ENCODE peak calls at places on chromosomes 11 and 22, in eight cellular contexts. One of them, this sample, is unnamed.

GRCh38 chr22:34866501-34867171 is 199.3 kb upstream of the ISX start:
- DNase-seq in mesendoderm: no peak
- DNase-seq in GM03348: no peak
- DNase-seq in activated naive CD4-positive, alpha-beta T cell: no peak
- DNase-seq in stimulated activated naive CD8-positive, alpha-beta T cell treated with anti-CD3 and anti-CD28 coated beads, Interleukin-15, Interleukin-2, amounts not matched to agents 100 U/mL and 50 U/mL, for 24 hours: no peak
- DNase-seq in T-cell: no peak
- DNase-seq in left ventricle myocardium inferior: no peak
- DNase-seq in activated CD4-positive, alpha-beta T cell treated with anti-CD3 and anti-CD28 coated beads, Interleukin-2, amount 10 ng/mL, durations not matched to agents 7 days and 5 days: no peak
- DNase-seq in this sample: no peak

GRCh38 chr11:15027011-15027410 is 46.4 kb upstream of the CALCB start:
- DNase-seq in mesendoderm: no peak
- DNase-seq in GM03348: no peak
- DNase-seq in activated naive CD4-positive, alpha-beta T cell: no peak
- DNase-seq in stimulated activated naive CD8-positive, alpha-beta T cell treated with anti-CD3 and anti-CD28 coated beads, Interleukin-15, Interleukin-2, amounts not matched to agents 100 U/mL and 50 U/mL, for 24 hours: no peak
- DNase-seq in T-cell: no peak
- DNase-seq in left ventricle myocardium inferior: no peak
- DNase-seq in activated CD4-positive, alpha-beta T cell treated with anti-CD3 and anti-CD28 coated beads, Interleukin-2, amount 10 ng/mL, durations not matched to agents 7 days and 5 days: no peak
- DNase-seq in this sample: no peak

GRCh38 chr11:63534895-63535461 is 1.6 kb upstream of the PLAAT4 start:
- DNase-seq in mesendoderm: no peak
- DNase-seq in GM03348: no peak
- DNase-seq in activated naive CD4-positive, alpha-beta T cell: no peak
- DNase-seq in stimulated activated naive CD8-positive, alpha-beta T cell treated with anti-CD3 and anti-CD28 coated beads, Interleukin-15, Interleukin-2, amounts not matched to agents 100 U/mL and 50 U/mL, for 24 hours: no peak
- DNase-seq in T-cell: no peak
- DNase-seq in left ventricle myocardium inferior: no peak
- DNase-seq in activated CD4-positive, alpha-beta T cell treated with anti-CD3 and anti-CD28 coated beads, Interleukin-2, amount 10 ng/mL, durations not matched to agents 7 days and 5 days: peak
- DNase-seq in this sample: no peak

GRCh38 chr22:28917747-28918543 is 34.6 kb downstream of the ZNRF3 start:
- DNase-seq in mesendoderm: peak
- DNase-seq in GM03348: no peak
- DNase-seq in activated naive CD4-positive, alpha-beta T cell: no peak
- DNase-seq in stimulated activated naive CD8-positive, alpha-beta T cell treated with anti-CD3 and anti-CD28 coated beads, Interleukin-15, Interleukin-2, amounts not matched to agents 100 U/mL and 50 U/mL, for 24 hours: no peak
- DNase-seq in T-cell: no peak
- DNase-seq in left ventricle myocardium inferior: peak
- DNase-seq in activated CD4-positive, alpha-beta T cell treated with anti-CD3 and anti-CD28 coated beads, Interleukin-2, amount 10 ng/mL, durations not matched to agents 7 days and 5 days: no peak
- DNase-seq in this sample: no peak

GRCh38 chr11:44915621-44916020 is 35.1 kb downstream of the TP53I11 start:
- DNase-seq in mesendoderm: no peak
- DNase-seq in GM03348: no peak
- DNase-seq in activated naive CD4-positive, alpha-beta T cell: no peak
- DNase-seq in stimulated activated naive CD8-positive, alpha-beta T cell treated with anti-CD3 and anti-CD28 coated beads, Interleukin-15, Interleukin-2, amounts not matched to agents 100 U/mL and 50 U/mL, for 24 hours: no peak
- DNase-seq in T-cell: no peak
- DNase-seq in left ventricle myocardium inferior: no peak
- DNase-seq in activated CD4-positive, alpha-beta T cell treated with anti-CD3 and anti-CD28 coated beads, Interleukin-2, amount 10 ng/mL, durations not matched to agents 7 days and 5 days: no peak
- DNase-seq in this sample: no peak

GRCh38 chr11:129146196-129146595 is 45.9 kb downstream of the ARHGAP32 start:
- DNase-seq in mesendoderm: no peak
- DNase-seq in GM03348: no peak
- DNase-seq in activated naive CD4-positive, alpha-beta T cell: no peak
- DNase-seq in stimulated activated naive CD8-positive, alpha-beta T cell treated with anti-CD3 and anti-CD28 coated beads, Interleukin-15, Interleukin-2, amounts not matched to agents 100 U/mL and 50 U/mL, for 24 hours: no peak
- DNase-seq in T-cell: no peak
- DNase-seq in left ventricle myocardium inferior: no peak
- DNase-seq in activated CD4-positive, alpha-beta T cell treated with anti-CD3 and anti-CD28 coated beads, Interleukin-2, amount 10 ng/mL, durations not matched to agents 7 days and 5 days: no peak
- DNase-seq in this sample: no peak

GRCh38 chr11:2293396-2294339 is 8.1 kb downstream of the C11orf21 start:
- DNase-seq in mesendoderm: no peak
- DNase-seq in GM03348: no peak
- DNase-seq in activated naive CD4-positive, alpha-beta T cell: no peak
- DNase-seq in stimulated activated naive CD8-positive, alpha-beta T cell treated with anti-CD3 and anti-CD28 coated beads, Interleukin-15, Interleukin-2, amounts not matched to agents 100 U/mL and 50 U/mL, for 24 hours: no peak
- DNase-seq in T-cell: no peak
- DNase-seq in left ventricle myocardium inferior: no peak
- DNase-seq in activated CD4-positive, alpha-beta T cell treated with anti-CD3 and anti-CD28 coated beads, Interleukin-2, amount 10 ng/mL, durations not matched to agents 7 days and 5 days: peak
- DNase-seq in this sample: no peak

GRCh38 chr11:47204633-47204989 is 10.2 kb upstream of the DDB2 start:
- DNase-seq in mesendoderm: peak
- DNase-seq in GM03348: peak
- DNase-seq in activated naive CD4-positive, alpha-beta T cell: no peak
- DNase-seq in stimulated activated naive CD8-positive, alpha-beta T cell treated with anti-CD3 and anti-CD28 coated beads, Interleukin-15, Interleukin-2, amounts not matched to agents 100 U/mL and 50 U/mL, for 24 hours: no peak
- DNase-seq in T-cell: no peak
- DNase-seq in left ventricle myocardium inferior: no peak
- DNase-seq in activated CD4-positive, alpha-beta T cell treated with anti-CD3 and anti-CD28 coated beads, Interleukin-2, amount 10 ng/mL, durations not matched to agents 7 days and 5 days: no peak
- DNase-seq in this sample: no peak

GRCh38 chr11:83019888-83020579 is 51.7 kb downstream of the RAB30 start:
- DNase-seq in mesendoderm: no peak
- DNase-seq in GM03348: no peak
- DNase-seq in activated naive CD4-positive, alpha-beta T cell: no peak
- DNase-seq in stimulated activated naive CD8-positive, alpha-beta T cell treated with anti-CD3 and anti-CD28 coated beads, Interleukin-15, Interleukin-2, amounts not matched to agents 100 U/mL and 50 U/mL, for 24 hours: no peak
- DNase-seq in T-cell: no peak
- DNase-seq in left ventricle myocardium inferior: peak
- DNase-seq in activated CD4-positive, alpha-beta T cell treated with anti-CD3 and anti-CD28 coated beads, Interleukin-2, amount 10 ng/mL, durations not matched to agents 7 days and 5 days: no peak
- DNase-seq in this sample: no peak

GRCh38 chr11:110837535-110838127 is 125.4 kb upstream of the ARHGAP20 start:
- DNase-seq in mesendoderm: no peak
- DNase-seq in GM03348: no peak
- DNase-seq in activated naive CD4-positive, alpha-beta T cell: no peak
- DNase-seq in stimulated activated naive CD8-positive, alpha-beta T cell treated with anti-CD3 and anti-CD28 coated beads, Interleukin-15, Interleukin-2, amounts not matched to agents 100 U/mL and 50 U/mL, for 24 hours: no peak
- DNase-seq in T-cell: no peak
- DNase-seq in left ventricle myocardium inferior: no peak
- DNase-seq in activated CD4-positive, alpha-beta T cell treated with anti-CD3 and anti-CD28 coated beads, Interleukin-2, amount 10 ng/mL, durations not matched to agents 7 days and 5 days: no peak
- DNase-seq in this sample: no peak

GRCh38 chr11:898160-898517 is 12.5 kb downstream of the CHID1 start:
- DNase-seq in mesendoderm: peak
- DNase-seq in GM03348: no peak
- DNase-seq in activated naive CD4-positive, alpha-beta T cell: no peak
- DNase-seq in stimulated activated naive CD8-positive, alpha-beta T cell treated with anti-CD3 and anti-CD28 coated beads, Interleukin-15, Interleukin-2, amounts not matched to agents 100 U/mL and 50 U/mL, for 24 hours: no peak
- DNase-seq in T-cell: no peak
- DNase-seq in left ventricle myocardium inferior: no peak
- DNase-seq in activated CD4-positive, alpha-beta T cell treated with anti-CD3 and anti-CD28 coated beads, Interleukin-2, amount 10 ng/mL, durations not matched to agents 7 days and 5 days: no peak
- DNase-seq in this sample: no peak

GRCh38 chr11:11302565-11302964 is 50.5 kb downstream of the CSNK2A3 start:
- DNase-seq in mesendoderm: no peak
- DNase-seq in GM03348: no peak
- DNase-seq in activated naive CD4-positive, alpha-beta T cell: no peak
- DNase-seq in stimulated activated naive CD8-positive, alpha-beta T cell treated with anti-CD3 and anti-CD28 coated beads, Interleukin-15, Interleukin-2, amounts not matched to agents 100 U/mL and 50 U/mL, for 24 hours: no peak
- DNase-seq in T-cell: no peak
- DNase-seq in left ventricle myocardium inferior: no peak
- DNase-seq in activated CD4-positive, alpha-beta T cell treated with anti-CD3 and anti-CD28 coated beads, Interleukin-2, amount 10 ng/mL, durations not matched to agents 7 days and 5 days: no peak
- DNase-seq in this sample: no peak

GRCh38 chr11:111598546-111598945 is 3.7 kb upstream of the SIK2 start:
- DNase-seq in mesendoderm: no peak
- DNase-seq in GM03348: peak
- DNase-seq in activated naive CD4-positive, alpha-beta T cell: no peak
- DNase-seq in stimulated activated naive CD8-positive, alpha-beta T cell treated with anti-CD3 and anti-CD28 coated beads, Interleukin-15, Interleukin-2, amounts not matched to agents 100 U/mL and 50 U/mL, for 24 hours: no peak
- DNase-seq in T-cell: no peak
- DNase-seq in left ventricle myocardium inferior: no peak
- DNase-seq in activated CD4-positive, alpha-beta T cell treated with anti-CD3 and anti-CD28 coated beads, Interleukin-2, amount 10 ng/mL, durations not matched to agents 7 days and 5 days: no peak
- DNase-seq in this sample: no peak

GRCh38 chr11:1778141-1778911 is 14.6 kb upstream of the CTSD start:
- DNase-seq in mesendoderm: no peak
- DNase-seq in GM03348: no peak
- DNase-seq in activated naive CD4-positive, alpha-beta T cell: no peak
- DNase-seq in stimulated activated naive CD8-positive, alpha-beta T cell treated with anti-CD3 and anti-CD28 coated beads, Interleukin-15, Interleukin-2, amounts not matched to agents 100 U/mL and 50 U/mL, for 24 hours: no peak
- DNase-seq in T-cell: no peak
- DNase-seq in left ventricle myocardium inferior: no peak
- DNase-seq in activated CD4-positive, alpha-beta T cell treated with anti-CD3 and anti-CD28 coated beads, Interleukin-2, amount 10 ng/mL, durations not matched to agents 7 days and 5 days: no peak
- DNase-seq in this sample: no peak

GRCh38 chr11:116454020-116454645 is 318.7 kb downstream of the BUD13 start:
- DNase-seq in mesendoderm: peak
- DNase-seq in GM03348: peak
- DNase-seq in activated naive CD4-positive, alpha-beta T cell: no peak
- DNase-seq in stimulated activated naive CD8-positive, alpha-beta T cell treated with anti-CD3 and anti-CD28 coated beads, Interleukin-15, Interleukin-2, amounts not matched to agents 100 U/mL and 50 U/mL, for 24 hours: peak
- DNase-seq in T-cell: no peak
- DNase-seq in left ventricle myocardium inferior: no peak
- DNase-seq in activated CD4-positive, alpha-beta T cell treated with anti-CD3 and anti-CD28 coated beads, Interleukin-2, amount 10 ng/mL, durations not matched to agents 7 days and 5 days: peak
- DNase-seq in this sample: peak

GRCh38 chr11:111846640-111847039 is 24.7 kb downstream of the ALG9 start:
- DNase-seq in mesendoderm: peak
- DNase-seq in GM03348: peak
- DNase-seq in activated naive CD4-positive, alpha-beta T cell: no peak
- DNase-seq in stimulated activated naive CD8-positive, alpha-beta T cell treated with anti-CD3 and anti-CD28 coated beads, Interleukin-15, Interleukin-2, amounts not matched to agents 100 U/mL and 50 U/mL, for 24 hours: no peak
- DNase-seq in T-cell: no peak
- DNase-seq in left ventricle myocardium inferior: no peak
- DNase-seq in activated CD4-positive, alpha-beta T cell treated with anti-CD3 and anti-CD28 coated beads, Interleukin-2, amount 10 ng/mL, durations not matched to agents 7 days and 5 days: no peak
- DNase-seq in this sample: no peak

GRCh38 chr11:107482234-107482633 is 24.6 kb upstream of the CWF19L2 start:
- DNase-seq in mesendoderm: no peak
- DNase-seq in GM03348: no peak
- DNase-seq in activated naive CD4-positive, alpha-beta T cell: no peak
- DNase-seq in stimulated activated naive CD8-positive, alpha-beta T cell treated with anti-CD3 and anti-CD28 coated beads, Interleukin-15, Interleukin-2, amounts not matched to agents 100 U/mL and 50 U/mL, for 24 hours: no peak
- DNase-seq in T-cell: no peak
- DNase-seq in left ventricle myocardium inferior: no peak
- DNase-seq in activated CD4-positive, alpha-beta T cell treated with anti-CD3 and anti-CD28 coated beads, Interleukin-2, amount 10 ng/mL, durations not matched to agents 7 days and 5 days: no peak
- DNase-seq in this sample: no peak

GRCh38 chr11:29312817-29313216 is 704.0 kb downstream of the KCNA4 start:
- DNase-seq in mesendoderm: no peak
- DNase-seq in GM03348: no peak
- DNase-seq in activated naive CD4-positive, alpha-beta T cell: no peak
- DNase-seq in stimulated activated naive CD8-positive, alpha-beta T cell treated with anti-CD3 and anti-CD28 coated beads, Interleukin-15, Interleukin-2, amounts not matched to agents 100 U/mL and 50 U/mL, for 24 hours: no peak
- DNase-seq in T-cell: no peak
- DNase-seq in left ventricle myocardium inferior: no peak
- DNase-seq in activated CD4-positive, alpha-beta T cell treated with anti-CD3 and anti-CD28 coated beads, Interleukin-2, amount 10 ng/mL, durations not matched to agents 7 days and 5 days: no peak
- DNase-seq in this sample: no peak

GRCh38 chr11:65590240-65590738 is 5.3 kb downstream of the KCNK7 start:
- DNase-seq in mesendoderm: no peak
- DNase-seq in GM03348: no peak
- DNase-seq in activated naive CD4-positive, alpha-beta T cell: no peak
- DNase-seq in stimulated activated naive CD8-positive, alpha-beta T cell treated with anti-CD3 and anti-CD28 coated beads, Interleukin-15, Interleukin-2, amounts not matched to agents 100 U/mL and 50 U/mL, for 24 hours: no peak
- DNase-seq in T-cell: no peak
- DNase-seq in left ventricle myocardium inferior: peak
- DNase-seq in activated CD4-positive, alpha-beta T cell treated with anti-CD3 and anti-CD28 coated beads, Interleukin-2, amount 10 ng/mL, durations not matched to agents 7 days and 5 days: no peak
- DNase-seq in this sample: no peak

GRCh38 chr22:23895599-23896144 is 1.5 kb downstream of the MIF start:
- DNase-seq in mesendoderm: no peak
- DNase-seq in GM03348: no peak
- DNase-seq in activated naive CD4-positive, alpha-beta T cell: no peak
- DNase-seq in stimulated activated naive CD8-positive, alpha-beta T cell treated with anti-CD3 and anti-CD28 coated beads, Interleukin-15, Interleukin-2, amounts not matched to agents 100 U/mL and 50 U/mL, for 24 hours: no peak
- DNase-seq in T-cell: no peak
- DNase-seq in left ventricle myocardium inferior: no peak
- DNase-seq in activated CD4-positive, alpha-beta T cell treated with anti-CD3 and anti-CD28 coated beads, Interleukin-2, amount 10 ng/mL, durations not matched to agents 7 days and 5 days: no peak
- DNase-seq in this sample: no peak

GRCh38 chr11:113923572-113923971 is 19.0 kb downstream of the HTR3B start:
- DNase-seq in mesendoderm: no peak
- DNase-seq in GM03348: no peak
- DNase-seq in activated naive CD4-positive, alpha-beta T cell: no peak
- DNase-seq in stimulated activated naive CD8-positive, alpha-beta T cell treated with anti-CD3 and anti-CD28 coated beads, Interleukin-15, Interleukin-2, amounts not matched to agents 100 U/mL and 50 U/mL, for 24 hours: no peak
- DNase-seq in T-cell: no peak
- DNase-seq in left ventricle myocardium inferior: no peak
- DNase-seq in activated CD4-positive, alpha-beta T cell treated with anti-CD3 and anti-CD28 coated beads, Interleukin-2, amount 10 ng/mL, durations not matched to agents 7 days and 5 days: no peak
- DNase-seq in this sample: no peak

GRCh38 chr11:91005458-91005857 is 782.6 kb upstream of the CHORDC1 start:
- DNase-seq in mesendoderm: no peak
- DNase-seq in GM03348: no peak
- DNase-seq in activated naive CD4-positive, alpha-beta T cell: no peak
- DNase-seq in stimulated activated naive CD8-positive, alpha-beta T cell treated with anti-CD3 and anti-CD28 coated beads, Interleukin-15, Interleukin-2, amounts not matched to agents 100 U/mL and 50 U/mL, for 24 hours: no peak
- DNase-seq in T-cell: no peak
- DNase-seq in left ventricle myocardium inferior: no peak
- DNase-seq in activated CD4-positive, alpha-beta T cell treated with anti-CD3 and anti-CD28 coated beads, Interleukin-2, amount 10 ng/mL, durations not matched to agents 7 days and 5 days: no peak
- DNase-seq in this sample: no peak

GRCh38 chr11:45087301-45087700 is 59.1 kb upstream of the PRDM11 start:
- DNase-seq in mesendoderm: no peak
- DNase-seq in GM03348: peak
- DNase-seq in activated naive CD4-positive, alpha-beta T cell: no peak
- DNase-seq in stimulated activated naive CD8-positive, alpha-beta T cell treated with anti-CD3 and anti-CD28 coated beads, Interleukin-15, Interleukin-2, amounts not matched to agents 100 U/mL and 50 U/mL, for 24 hours: no peak
- DNase-seq in T-cell: no peak
- DNase-seq in left ventricle myocardium inferior: no peak
- DNase-seq in activated CD4-positive, alpha-beta T cell treated with anti-CD3 and anti-CD28 coated beads, Interleukin-2, amount 10 ng/mL, durations not matched to agents 7 days and 5 days: no peak
- DNase-seq in this sample: no peak

GRCh38 chr11:8959546-8960166 is 4.6 kb downstream of the TMEM9B start:
- DNase-seq in mesendoderm: peak
- DNase-seq in GM03348: peak
- DNase-seq in activated naive CD4-positive, alpha-beta T cell: no peak
- DNase-seq in stimulated activated naive CD8-positive, alpha-beta T cell treated with anti-CD3 and anti-CD28 coated beads, Interleukin-15, Interleukin-2, amounts not matched to agents 100 U/mL and 50 U/mL, for 24 hours: peak
- DNase-seq in T-cell: no peak
- DNase-seq in left ventricle myocardium inferior: no peak
- DNase-seq in activated CD4-positive, alpha-beta T cell treated with anti-CD3 and anti-CD28 coated beads, Interleukin-2, amount 10 ng/mL, durations not matched to agents 7 days and 5 days: peak
- DNase-seq in this sample: peak

GRCh38 chr22:24455751-24456426 is 28.5 kb downstream of the ADORA2A start:
- DNase-seq in mesendoderm: no peak
- DNase-seq in GM03348: no peak
- DNase-seq in activated naive CD4-positive, alpha-beta T cell: no peak
- DNase-seq in stimulated activated naive CD8-positive, alpha-beta T cell treated with anti-CD3 and anti-CD28 coated beads, Interleukin-15, Interleukin-2, amounts not matched to agents 100 U/mL and 50 U/mL, for 24 hours: no peak
- DNase-seq in T-cell: no peak
- DNase-seq in left ventricle myocardium inferior: peak
- DNase-seq in activated CD4-positive, alpha-beta T cell treated with anti-CD3 and anti-CD28 coated beads, Interleukin-2, amount 10 ng/mL, durations not matched to agents 7 days and 5 days: no peak
- DNase-seq in this sample: no peak